ENCODE peak calls at places on chromosomes 13 and 19, in six cellular contexts. P, O, V, N, Z and E are unnamed samples.
A peak's percentile ranks its signal among the peaks of the same experiment; 100 is the strongest.

GRCh38 chr13:49062297-49062896 is 86.7 kb downstream of the FNDC3A start:
- DNase-seq in O (no peak), N (no peak), Z (no peak), V (no peak), P (no peak), E (peak; percentile 88)

GRCh38 chr13:111255228-111255790 is 65.1 kb upstream of the TEX29 start:
- DNase-seq in O (no peak), N (no peak), P (no peak), Z (no peak), V (no peak), E (no peak)

GRCh38 chr19:52689804-52690394 is 44.9 kb downstream of the ZNF611 start:
- DNase-seq in V (peak; percentile 19), O (peak; percentile 4), P (no peak), Z (peak; percentile 48), N (no peak), E (no peak)

GRCh38 chr13:26679411-26679810 is 81.2 kb downstream of the GPR12 start:
- DNase-seq in O (no peak), P (no peak), V (no peak), Z (peak; percentile 61), N (peak; percentile 32), E (no peak)

GRCh38 chr13:54317722-54318121 is 1289.1 kb downstream of the OLFM4 start:
- DNase-seq in N (no peak), Z (no peak), V (no peak), O (no peak), P (no peak), E (no peak)

GRCh38 chr19:52748336-52748950 is 13.6 kb upstream of the ZNF611 start:
- DNase-seq in P (no peak), O (no peak), N (no peak), Z (peak; percentile 43), V (no peak), E (no peak)

GRCh38 chr19:41234512-41235208 is 15.6 kb downstream of the AXL start:
- DNase-seq in V (no peak), P (no peak), N (no peak), Z (no peak), O (no peak), E (no peak)

GRCh38 chr13:79267560-79267959 is 138.5 kb downstream of the RBM26 start:
- DNase-seq in V (no peak), P (no peak), O (no peak), Z (no peak), N (no peak), E (no peak)

GRCh38 chr19:10888421-10888866 is 17.1 kb downstream of the CARM1 start:
- DNase-seq in N (no peak), O (no peak), P (no peak), V (no peak), Z (no peak), E (no peak)

GRCh38 chr19:281992-282391 is 9.2 kb downstream of the PLPP2 start:
- DNase-seq in P (no peak), N (no peak), V (no peak), Z (no peak), O (no peak), E (no peak)

GRCh38 chr19:21878646-21879045 is 42.7 kb upstream of the ZNF43 start:
- DNase-seq in P (no peak), V (no peak), O (no peak), Z (no peak), N (no peak), E (no peak)

GRCh38 chr13:100673376-100673830 is 1.2 kb downstream of the TMTC4 start:
- DNase-seq in P (no peak), O (no peak), Z (no peak), N (no peak), V (no peak), E (no peak)

GRCh38 chr19:34253711-34254551 is 423 bp upstream of the GARRE1 start:
- DNase-seq in N (no peak), Z (peak; percentile 91), P (peak; percentile 41), O (peak; percentile 16), V (peak; percentile 79), E (peak; percentile 20)

GRCh38 chr13:77859450-77859849 is 59.2 kb downstream of the EDNRB start:
- DNase-seq in Z (peak; percentile 24), V (no peak), N (peak; percentile 3), P (no peak), O (no peak), E (no peak)

GRCh38 chr19:15025237-15025636 is 24.0 kb upstream of the CASP14 start:
- DNase-seq in Z (no peak), V (no peak), P (no peak), N (no peak), O (no peak), E (peak; percentile 9)